ENCODE peak calls at places on chromosomes 11 and 22, in four cellular contexts. V, A, B and N are unnamed samples.

GRCh38 chr11:44958165-44958564 is 7.5 kb upstream of the TP53I11 start:
- DNase-seq in V (no peak), A (no peak), B (no peak), N (no peak)

GRCh38 chr11:88414385-88414861 is 76.9 kb upstream of the CTSC start:
- DNase-seq in V (no peak), A (no peak), B (peak), N (peak)

GRCh38 chr11:75313457-75314272 is 37.8 kb downstream of the ARRB1 start:
- DNase-seq in V (no peak), A (peak), B (peak), N (peak)

GRCh38 chr11:117313103-117313502 is 3.0 kb downstream of the BACE1 start:
- DNase-seq in V (no peak), A (no peak), B (no peak), N (no peak)

GRCh38 chr11:34633990-34634725 is 13.3 kb downstream of the EHF start:
- DNase-seq in V (no peak), A (no peak), B (peak), N (no peak)

GRCh38 chr11:121367434-121367833 is 74.9 kb downstream of the SC5D start:
- DNase-seq in V (no peak), A (no peak), B (peak), N (no peak)

GRCh38 chr11:107545101-107545514 is 20.4 kb downstream of the ALKBH8 start:
- DNase-seq in V (no peak), A (no peak), B (peak), N (peak)

GRCh38 chr11:13487661-13488030 is 8.2 kb downstream of the PTH start:
- DNase-seq in V (no peak), A (no peak), B (no peak), N (no peak)

GRCh38 chr11:117725048-117725734 is 71.8 kb downstream of the DSCAML1 start:
- DNase-seq in V (no peak), A (no peak), B (no peak), N (no peak)

GRCh38 chr11:114284021-114284420 is 12.2 kb upstream of the NNMT start:
- DNase-seq in V (no peak), A (no peak), B (no peak), N (no peak)

GRCh38 chr22:20567993-20568417 is 60.6 kb downstream of the MED15 start:
- DNase-seq in V (no peak), A (no peak), B (peak), N (peak)

GRCh38 chr11:38392176-38392575 is 1794.1 kb upstream of the RAG2 start:
- DNase-seq in V (no peak), A (no peak), B (peak), N (no peak)

GRCh38 chr11:2298795-2299747 is 2.6 kb downstream of the C11orf21 start:
- DNase-seq in V (no peak), A (no peak), B (no peak), N (no peak)

GRCh38 chr11:94740083-94740974 is 27.8 kb upstream of the AMOTL1 start:
- DNase-seq in V (no peak), A (peak), B (peak), N (peak)

GRCh38 chr22:50608996-50609395 is 8.4 kb downstream of the MAPK8IP2 start:
- DNase-seq in V (no peak), A (no peak), B (no peak), N (no peak)

GRCh38 chr11:69067200-69067599 is 18.5 kb downstream of the TPCN2 start:
- DNase-seq in V (no peak), A (no peak), B (no peak), N (no peak)

GRCh38 chr11:133004369-133004768 is 527.9 kb downstream of the OPCML start:
- DNase-seq in V (no peak), A (no peak), B (no peak), N (no peak)

GRCh38 chr11:116167706-116168458 is 604.9 kb downstream of the BUD13 start:
- DNase-seq in V (no peak), A (no peak), B (no peak), N (no peak)

GRCh38 chr11:120547301-120547700 is 35.8 kb downstream of the GRIK4 start:
- DNase-seq in V (no peak), A (no peak), B (peak), N (no peak)

GRCh38 chr11:104531894-104532293 is 366.4 kb downstream of the CASP12 start:
- DNase-seq in V (no peak), A (no peak), B (no peak), N (peak)

GRCh38 chr22:49334976-49335375 is 492.7 kb downstream of the BRD1 start:
- DNase-seq in V (no peak), A (no peak), B (no peak), N (no peak)

GRCh38 chr11:7613394-7613720 is 59.9 kb downstream of the CYB5R2 start:
- DNase-seq in V (no peak), A (no peak), B (no peak), N (no peak)

GRCh38 chr22:40408718-40409612 is 38.6 kb downstream of the SGSM3 start:
- DNase-seq in V (peak), A (no peak), B (no peak), N (no peak)

GRCh38 chr11:911031-911889 is 650 bp upstream of the CHID1 start:
- DNase-seq in V (no peak), A (no peak), B (peak), N (peak)

GRCh38 chr22:44532466-44533025 is 34.5 kb upstream of the RTL6 start:
- DNase-seq in V (no peak), A (no peak), B (no peak), N (no peak)

GRCh38 chr11:36427079-36427478 is 83.0 kb downstream of the TRAF6 start:
- DNase-seq in V (no peak), A (no peak), B (peak), N (no peak)

GRCh38 chr11:121385693-121386092 is 66.4 kb upstream of the SORL1 start:
- DNase-seq in V (no peak), A (no peak), B (no peak), N (no peak)